ENCODE peak calls at places on chromosomes 11 and 22, in ten cellular contexts. Z, L, N, F, W, M, D, H, C and B are unnamed samples.

GRCh38 chr11:3669742-3670183 is 1.4 kb downstream of the CHRNA10 start:
- DNase-seq in Z (no peak), L (peak), N (no peak), F (no peak), W (no peak), M (no peak), D (no peak), H (no peak), C (no peak), B (no peak)

GRCh38 chr11:118342503-118343161 is at the start of gene CD3D:
- DNase-seq in Z (no peak), L (no peak), N (no peak), F (peak), W (no peak), M (no peak), D (no peak), H (no peak), C (peak), B (no peak)

GRCh38 chr11:45676522-45677095 is 11.2 kb upstream of the CHST1 start:
- DNase-seq in Z (no peak), L (no peak), N (no peak), F (no peak), W (no peak), M (no peak), D (no peak), H (no peak), C (no peak), B (no peak)

GRCh38 chr11:1404461-1405185 is 14.9 kb downstream of the BRSK2 start:
- DNase-seq in Z (no peak), L (no peak), N (no peak), F (no peak), W (no peak), M (no peak), D (no peak), H (no peak), C (no peak), B (no peak)

GRCh38 chr22:25193548-25193947 is 6.1 kb upstream of the CRYBB3 start:
- DNase-seq in Z (no peak), L (no peak), N (no peak), F (no peak), W (no peak), M (no peak), D (no peak), H (no peak), C (no peak), B (no peak)

GRCh38 chr22:39771486-39771885 is 122.1 kb downstream of the ENTHD1 start:
- DNase-seq in Z (no peak), L (no peak), N (no peak), F (no peak), W (no peak), M (no peak), D (no peak), H (no peak), C (no peak), B (no peak)

GRCh38 chr11:115930886-115931537 is 426.8 kb upstream of the CADM1 start:
- DNase-seq in Z (no peak), L (no peak), N (no peak), F (no peak), W (no peak), M (no peak), D (no peak), H (no peak), C (no peak), B (no peak)

GRCh38 chr11:69083531-69084247 is 35.0 kb downstream of the TPCN2 start:
- DNase-seq in Z (no peak), L (no peak), N (no peak), F (no peak), W (no peak), M (no peak), D (no peak), H (no peak), C (no peak), B (no peak)

GRCh38 chr22:43397766-43398165 is 14.0 kb upstream of the MPPED1 start:
- DNase-seq in Z (no peak), L (no peak), N (no peak), F (no peak), W (no peak), M (no peak), D (no peak), H (no peak), C (no peak), B (no peak)

GRCh38 chr22:30014244-30014643 is 66.0 kb upstream of the HORMAD2 start:
- DNase-seq in Z (no peak), L (no peak), N (no peak), F (no peak), W (no peak), M (no peak), D (no peak), H (no peak), C (no peak), B (peak)

GRCh38 chr11:2559527-2560311 is 114.9 kb downstream of the KCNQ1 start:
- DNase-seq in Z (no peak), L (peak), N (no peak), F (no peak), W (no peak), M (no peak), D (no peak), H (no peak), C (no peak), B (no peak)

GRCh38 chr22:28820885-28821284 is 20.5 kb upstream of the XBP1 start:
- DNase-seq in Z (no peak), L (no peak), N (no peak), F (no peak), W (no peak), M (no peak), D (no peak), H (no peak), C (no peak), B (no peak)

GRCh38 chr11:128868851-128869671 is 2.0 kb upstream of the KCNJ1 start:
- DNase-seq in Z (no peak), L (no peak), N (no peak), F (no peak), W (no peak), M (no peak), D (no peak), H (no peak), C (peak), B (no peak)

GRCh38 chr11:116376547-116376946 is 396.2 kb downstream of the BUD13 start:
- DNase-seq in Z (no peak), L (no peak), N (no peak), F (no peak), W (no peak), M (no peak), D (no peak), H (no peak), C (no peak), B (no peak)

GRCh38 chr11:67379061-67380058 is 6.0 kb upstream of the CLCF1 start:
- DNase-seq in Z (no peak), L (no peak), N (no peak), F (no peak), W (no peak), M (no peak), D (no peak), H (no peak), C (no peak), B (peak)

GRCh38 chr11:86800956-86801264 is 568 bp downstream of the PRSS23 start:
- DNase-seq in Z (no peak), L (no peak), N (no peak), F (no peak), W (no peak), M (no peak), D (no peak), H (no peak), C (no peak), B (no peak)